ENCODE peak calls at places on chromosomes 6 and 20, in nine cellular contexts. T, J, R, C, Z, M, F, U and V are unnamed samples. For H3K4me1, the result is how much of the 10 kb centered on the place peaks cover.

GRCh38 chr6:31970604-31971271 is 1.2 kb downstream of the DXO start:
- DNase-seq in M (no peak), T (no peak), U (peak), F (no peak), J (peak), Z (no peak), C (no peak), R (no peak), V (no peak)

GRCh38 chr6:164097557-164098398 is 683.3 kb downstream of the QKI start:
- DNase-seq in U (no peak), J (no peak), M (no peak), Z (no peak), C (peak), R (peak), F (no peak), T (no peak), V (no peak)

GRCh38 chr20:48695255-48695654 is 132.5 kb downstream of the PREX1 start:
- DNase-seq in J (peak), F (no peak), T (no peak), U (no peak), R (no peak), M (no peak), C (peak), Z (no peak), V (no peak)

GRCh38 chr20:19440660-19441527 is 228.5 kb downstream of the SLC24A3 start:
- DNase-seq in F (no peak), T (no peak), J (no peak), U (no peak), Z (no peak), M (no peak), R (no peak), C (no peak), V (no peak)

GRCh38 chr6:107956586-107957164 is 1.3 kb downstream of the SEC63 start:
- DNase-seq in T (no peak), C (peak), R (peak), M (no peak), Z (no peak), U (no peak), F (no peak), J (no peak), V (no peak)

GRCh38 chr6:111061493-111061892 is 25.8 kb upstream of the SLC16A10 start:
- DNase-seq in R (peak), M (no peak), Z (no peak), J (no peak), C (no peak), F (no peak), U (no peak), T (no peak), V (no peak)

GRCh38 chr6:46985943-46986342 is 56.2 kb downstream of the ADGRF1 start:
- DNase-seq in Z (no peak), U (no peak), T (no peak), R (no peak), C (no peak), J (no peak), F (no peak), M (no peak), V (no peak)

GRCh38 chr6:87139236-87139635 is 16.1 kb upstream of the ZNF292 start:
- DNase-seq in J (peak), U (no peak), Z (no peak), T (no peak), F (no peak), C (peak), M (peak), R (peak), V (peak)

GRCh38 chr6:1091905-1092304 is 220.0 kb upstream of the FOXQ1 start:
- DNase-seq in M (no peak), C (no peak), J (no peak), U (no peak), R (no peak), Z (no peak), F (no peak), T (no peak), V (no peak)

GRCh38 chr6:37623666-37624065 is 74.0 kb downstream of the MDGA1 start:
- DNase-seq in T (no peak), M (no peak), U (no peak), Z (no peak), R (no peak), J (no peak), F (no peak), C (no peak), V (no peak)

GRCh38 chr20:2295286-2295685 is 515 bp upstream of the TGM3 start:
- DNase-seq in J (no peak), Z (no peak), C (no peak), U (no peak), T (no peak), R (no peak), M (no peak), F (no peak), V (no peak)

GRCh38 chr20:12554416-12554815 is 454.4 kb upstream of the SPTLC3 start:
- DNase-seq in T (no peak), F (no peak), R (no peak), M (no peak), U (no peak), J (no peak), Z (no peak), C (no peak), V (no peak)

GRCh38 chr6:34657307-34657978 is 39.1 kb downstream of the ILRUN start:
- DNase-seq in J (peak), Z (no peak), F (no peak), T (no peak), M (peak), U (no peak), C (peak), R (peak), V (peak)

GRCh38 chr20:58075980-58076749 is 152.3 kb downstream of the ANKRD60 start:
- DNase-seq in M (no peak), U (no peak), J (no peak), R (no peak), C (no peak), Z (no peak), T (peak), F (no peak), V (no peak)

GRCh38 chr6:14453712-14454466 is 336.3 kb downstream of the CD83 start:
- DNase-seq in J (no peak), C (no peak), T (no peak), M (no peak), R (no peak), U (no peak), F (no peak), Z (no peak), V (no peak)

GRCh38 chr20:4244700-4245485 is 229.5 kb upstream of the RNF24 start:
- DNase-seq in M (peak), F (no peak), R (no peak), U (no peak), J (peak), T (no peak), Z (no peak), C (no peak), V (no peak)

GRCh38 chr6:89385156-89385667 is 26.9 kb downstream of the RRAGD start:
- DNase-seq in F (no peak), J (no peak), T (peak), U (no peak), C (no peak), M (peak), Z (no peak), R (no peak), V (no peak)

GRCh38 chr6:101931766-101932165 is 538.3 kb downstream of the GRIK2 start:
- DNase-seq in R (no peak), Z (no peak), F (no peak), C (no peak), J (no peak), T (no peak), M (no peak), U (no peak), V (no peak)

GRCh38 chr6:20271818-20272217 is 59.5 kb upstream of the MBOAT1 start:
- DNase-seq in C (no peak), U (no peak), F (no peak), J (no peak), R (no peak), Z (no peak), M (no peak), T (no peak), V (no peak)

GRCh38 chr6:108650781-108651180 is 90.1 kb downstream of the FOXO3 start:
- DNase-seq in Z (no peak), T (no peak), U (no peak), F (no peak), C (no peak), M (no peak), R (peak), J (no peak), V (no peak)

GRCh38 chr20:56278205-56278604 is 29.7 kb downstream of the MC3R start:
- DNase-seq in F (no peak), C (no peak), J (no peak), R (no peak), T (no peak), U (no peak), M (no peak), Z (no peak), V (no peak)

GRCh38 chr6:76852776-76853175 is 610.5 kb downstream of the HTR1B start:
- DNase-seq in U (no peak), J (no peak), R (peak), C (no peak), Z (no peak), T (no peak), M (no peak), F (no peak), V (no peak)

GRCh38 chr6:125267806-125268523 is 33.8 kb downstream of the HDDC2 start:
- DNase-seq in Z (no peak), T (no peak), M (no peak), J (no peak), F (no peak), U (no peak), C (no peak), R (no peak), V (no peak)

GRCh38 chr6:11428895-11429294 is 108.7 kb upstream of the TMEM170B start:
- DNase-seq in U (no peak), C (no peak), Z (no peak), F (no peak), J (peak), M (peak), T (no peak), R (peak), V (no peak)

GRCh38 chr6:168983925-168984324 is 269.7 kb downstream of the THBS2 start:
- DNase-seq in U (no peak), R (no peak), C (no peak), J (no peak), T (no peak), Z (no peak), F (no peak), M (no peak), V (no peak)

GRCh38 chr6:82068721-82069120 is 178.8 kb downstream of the IBTK start:
- DNase-seq in C (no peak), M (no peak), F (no peak), R (no peak), U (no peak), Z (no peak), J (no peak), T (no peak), V (no peak)

GRCh38 chr20:56433880-56434255 is 21.8 kb downstream of the CASS4 start:
- DNase-seq in F (no peak), C (no peak), U (no peak), J (no peak), M (no peak), T (no peak), Z (no peak), R (peak), V (no peak)

GRCh38 chr6:132404736-132405135 is 3.5 kb upstream of the MOXD1 start:
- DNase-seq in U (no peak), M (no peak), C (no peak), F (no peak), J (no peak), T (no peak), Z (no peak), R (peak), V (no peak)

GRCh38 chr20:35618372-35619131 is 2.9 kb downstream of the SPAG4 start:
- DNase-seq in J (peak), R (peak), U (peak), C (peak), F (no peak), Z (peak), M (no peak), T (peak), V (no peak)
- H3K4me1 ChIP-seq in J (under half), R (under half), U (under half), C (under half), F (under half), Z (under half), M (under half), T (under half), V (under half)

GRCh38 chr6:78594667-78595051 is 272.7 kb upstream of the IRAK1BP1 start:
- DNase-seq in R (no peak), T (no peak), F (no peak), Z (no peak), U (no peak), J (no peak), M (peak), C (no peak), V (no peak)
- H3K27ac ChIP-seq in R (no peak), T (no peak), F (no peak), Z (no peak), U (no peak), J (no peak), M (no peak), C (no peak), V (no peak)

DNA sequence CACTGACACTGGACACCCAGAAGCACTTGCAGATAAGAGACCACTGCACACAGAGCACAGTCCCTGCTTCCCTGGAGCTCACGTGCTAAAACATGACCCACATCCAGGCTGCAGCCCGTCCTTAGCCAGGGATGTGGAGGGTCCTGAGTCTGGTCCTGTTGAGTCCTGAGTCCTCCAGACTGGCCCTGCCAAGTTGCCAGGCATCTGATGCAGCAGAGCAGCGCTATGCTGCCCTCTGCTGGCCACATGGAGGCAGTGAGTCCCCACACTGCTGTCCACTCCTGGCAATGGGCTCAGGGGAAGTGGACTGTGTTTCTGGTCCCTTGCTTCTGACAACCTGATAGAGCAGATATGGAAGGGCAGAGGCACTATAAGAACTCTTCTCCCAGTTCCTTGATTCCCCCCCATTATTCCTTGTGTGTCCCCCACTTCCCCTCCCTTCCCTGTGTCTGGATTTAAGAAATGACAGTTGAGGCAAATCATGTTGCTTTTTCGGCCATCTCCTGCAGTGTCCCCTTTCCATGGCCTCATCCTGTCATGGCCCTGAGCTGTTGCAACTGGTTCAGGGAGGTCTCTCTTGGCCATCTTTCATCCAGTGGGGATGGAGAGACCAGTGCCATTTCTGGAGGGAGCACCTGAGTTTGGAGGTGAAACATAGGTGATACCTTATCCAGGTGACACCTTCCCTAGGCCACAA is 86.0 kb downstream of the DHX35 start:
- DNase-seq in T (peak), F (peak), M (peak), R (peak), U (peak), J (peak), Z (peak), C (peak), V (peak)
- TF ChIP-seq CTCF in T (peak), F (peak), M (peak), R (peak), U (peak), J (peak), Z (peak), C (peak), V (peak)

GRCh38 chr6:156982168-156982567 is 205.0 kb downstream of the ARID1B start:
- DNase-seq in R (no peak), F (no peak), T (no peak), U (no peak), J (no peak), M (no peak), C (no peak), Z (no peak), V (no peak)

GRCh38 chr6:156985309-156985708 is 208.1 kb downstream of the ARID1B start:
- DNase-seq in R (no peak), F (no peak), J (no peak), C (no peak), T (no peak), Z (no peak), U (no peak), M (no peak), V (no peak)

GRCh38 chr6:156980948-156981347 is 203.8 kb downstream of the ARID1B start:
- DNase-seq in C (no peak), F (no peak), T (no peak), J (no peak), M (no peak), R (no peak), Z (no peak), U (no peak), V (no peak)

GRCh38 chr6:156980515-156980914 is 203.3 kb downstream of the ARID1B start:
- DNase-seq in M (no peak), T (no peak), C (peak), U (no peak), J (no peak), Z (no peak), F (no peak), R (no peak), V (no peak)

GRCh38 chr6:156984178-156984738 is 207.1 kb downstream of the ARID1B start:
- DNase-seq in M (no peak), T (no peak), R (no peak), C (no peak), U (no peak), J (no peak), F (no peak), Z (no peak), V (no peak)
- H3K4me1 ChIP-seq in M (under half), T (under half), R (under half), C (under half), U (under half), J (under half), F (half or more), Z (under half), V (under half)